ENCODE peak calls at places on chromosomes 13 and 19, in seven cellular contexts. One of them, this sample, is unnamed. For H3K9me3, the result is how much of the 10 kb centered on the place peaks cover.

GRCh38 chr19:31214086-31214485 is 135.2 kb downstream of the TSHZ3 start:
- DNase-seq in keratinocyte: peak
- DNase-seq in endodermal cell: no peak
- DNase-seq in heart right ventricle: peak
- DNase-seq in HCT116: no peak
- DNase-seq in sigmoid colon: peak
- DNase-seq in tibial artery: peak
- DNase-seq in this sample: peak

GRCh38 chr13:21637296-21637695 is 33.3 kb upstream of the MICU2 start:
- DNase-seq in sigmoid colon: no peak
- DNase-seq in HCT116: peak
- DNase-seq in tibial artery: no peak
- DNase-seq in endodermal cell: no peak
- DNase-seq in heart right ventricle: no peak
- DNase-seq in keratinocyte: peak
- DNase-seq in this sample: peak

GRCh38 chr13:39809466-39809865 is 154.0 kb downstream of the COG6 start:
- DNase-seq in HCT116: no peak
- DNase-seq in heart right ventricle: no peak
- DNase-seq in endodermal cell: no peak
- DNase-seq in tibial artery: no peak
- DNase-seq in keratinocyte: no peak
- DNase-seq in sigmoid colon: no peak
- DNase-seq in this sample: no peak

GRCh38 chr13:29689548-29689947 is 94.1 kb upstream of the SLC7A1 start:
- DNase-seq in endodermal cell: no peak
- DNase-seq in tibial artery: no peak
- DNase-seq in sigmoid colon: no peak
- DNase-seq in HCT116: no peak
- DNase-seq in heart right ventricle: no peak
- DNase-seq in keratinocyte: no peak
- DNase-seq in this sample: no peak

GRCh38 chr13:111115841-111116500 is 861 bp downstream of the ARHGEF7 start:
- DNase-seq in sigmoid colon: no peak
- DNase-seq in tibial artery: peak
- DNase-seq in HCT116: no peak
- DNase-seq in heart right ventricle: peak
- DNase-seq in keratinocyte: no peak
- DNase-seq in endodermal cell: peak
- DNase-seq in this sample: no peak

GRCh38 chr19:40214936-40215335 is 3.2 kb downstream of the TTC9B start:
- DNase-seq in heart right ventricle: no peak
- DNase-seq in keratinocyte: no peak
- DNase-seq in HCT116: no peak
- DNase-seq in endodermal cell: no peak
- DNase-seq in sigmoid colon: no peak
- DNase-seq in tibial artery: no peak
- DNase-seq in this sample: no peak

GRCh38 chr13:75637101-75637774 is 1.1 kb downstream of the LMO7 start:
- DNase-seq in heart right ventricle: no peak
- DNase-seq in HCT116: no peak
- DNase-seq in keratinocyte: no peak
- DNase-seq in sigmoid colon: no peak
- DNase-seq in endodermal cell: peak
- DNase-seq in tibial artery: no peak
- DNase-seq in this sample: no peak

GRCh38 chr13:111298214-111298975 is 22.0 kb upstream of the TEX29 start:
- DNase-seq in keratinocyte: no peak
- DNase-seq in HCT116: no peak
- DNase-seq in heart right ventricle: no peak
- DNase-seq in tibial artery: no peak
- DNase-seq in sigmoid colon: no peak
- DNase-seq in endodermal cell: no peak
- DNase-seq in this sample: peak

GRCh38 chr19:21117041-21117907 is 24.6 kb upstream of the ZNF431 start:
- DNase-seq in HCT116: no peak
- DNase-seq in endodermal cell: no peak
- DNase-seq in sigmoid colon: no peak
- DNase-seq in tibial artery: no peak
- DNase-seq in keratinocyte: no peak
- DNase-seq in heart right ventricle: no peak
- DNase-seq in this sample: no peak

DNA sequence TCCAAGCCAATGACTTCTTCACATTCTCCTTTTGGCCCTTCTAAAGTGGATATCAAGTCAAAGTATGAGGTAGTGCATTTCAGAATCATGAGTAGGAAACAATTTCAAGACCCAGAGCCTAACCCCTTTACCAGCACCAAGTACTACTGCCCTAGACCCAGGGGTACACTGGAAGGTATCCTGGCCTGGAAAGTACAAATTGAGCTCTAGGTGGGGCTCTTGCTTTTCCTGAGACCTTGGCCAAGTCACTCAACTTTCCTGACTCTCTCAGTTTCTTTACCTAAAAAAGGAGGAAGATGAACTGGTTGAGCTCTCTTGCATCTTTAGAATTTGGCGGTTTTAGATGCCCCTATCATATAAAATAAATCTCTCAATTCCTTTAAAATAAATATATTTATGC is 204.7 kb downstream of the FGF14 start:
- DNase-seq in tibial artery: no peak
- DNase-seq in endodermal cell: peak
- DNase-seq in sigmoid colon: no peak
- DNase-seq in heart right ventricle: no peak
- DNase-seq in keratinocyte: no peak
- DNase-seq in HCT116: no peak
- DNase-seq in this sample: no peak
- TF ChIP-seq CTCF in tibial artery: no peak
- TF ChIP-seq CTCF in endodermal cell: peak
- TF ChIP-seq CTCF in sigmoid colon: no peak
- TF ChIP-seq CTCF in heart right ventricle: peak
- TF ChIP-seq CTCF in keratinocyte: peak
- TF ChIP-seq CTCF in HCT116: no peak
- TF ChIP-seq CTCF in this sample: no peak

DNA sequence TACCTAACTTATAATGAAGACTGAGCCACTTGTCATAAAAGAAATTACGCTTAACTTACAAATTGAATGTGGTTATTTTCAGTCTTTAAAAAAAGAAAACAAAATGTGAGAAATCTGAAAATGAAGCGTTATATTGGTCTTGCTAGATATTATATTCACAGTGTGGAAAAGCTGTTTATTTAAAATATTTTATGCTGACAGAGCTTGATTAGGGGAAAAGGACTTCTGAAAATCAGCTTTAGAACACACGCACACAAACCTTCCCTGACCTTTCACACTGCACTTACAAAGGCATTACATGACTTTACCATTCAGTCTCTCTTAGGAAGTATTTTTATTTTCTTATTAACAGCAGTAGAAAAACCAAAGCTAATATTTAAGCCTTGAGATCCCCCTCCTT is 461.5 kb downstream of the DIAPH3 start:
- DNase-seq in HCT116: no peak
- DNase-seq in sigmoid colon: no peak
- DNase-seq in keratinocyte: no peak
- DNase-seq in tibial artery: no peak
- DNase-seq in endodermal cell: no peak
- DNase-seq in heart right ventricle: no peak
- DNase-seq in this sample: no peak
- H3K27ac ChIP-seq in HCT116: no peak
- H3K27ac ChIP-seq in sigmoid colon: no peak
- H3K27ac ChIP-seq in keratinocyte: no peak
- H3K27ac ChIP-seq in tibial artery: no peak
- H3K27ac ChIP-seq in endodermal cell: no peak
- H3K27ac ChIP-seq in heart right ventricle: no peak
- H3K27ac ChIP-seq in this sample: no peak

GRCh38 chr19:56760842-56761241 is 79.7 kb downstream of the PEG3 start:
- DNase-seq in sigmoid colon: no peak
- DNase-seq in HCT116: no peak
- DNase-seq in heart right ventricle: no peak
- DNase-seq in tibial artery: no peak
- DNase-seq in endodermal cell: no peak
- DNase-seq in keratinocyte: no peak
- DNase-seq in this sample: peak
- H3K9me3 ChIP-seq in sigmoid colon: under half
- H3K9me3 ChIP-seq in HCT116: under half
- H3K9me3 ChIP-seq in heart right ventricle: under half
- H3K9me3 ChIP-seq in tibial artery: under half
- H3K9me3 ChIP-seq in endodermal cell: half or more
- H3K9me3 ChIP-seq in keratinocyte: under half
- H3K9me3 ChIP-seq in this sample: under half

GRCh38 chr13:20295956-20296355 is 63.8 kb upstream of the GJB6 start:
- DNase-seq in heart right ventricle: no peak
- DNase-seq in HCT116: no peak
- DNase-seq in keratinocyte: no peak
- DNase-seq in tibial artery: no peak
- DNase-seq in endodermal cell: no peak
- DNase-seq in sigmoid colon: no peak
- DNase-seq in this sample: no peak

GRCh38 chr13:20297181-20297580 is 65.1 kb upstream of the GJB6 start:
- DNase-seq in sigmoid colon: no peak
- DNase-seq in endodermal cell: no peak
- DNase-seq in heart right ventricle: no peak
- DNase-seq in tibial artery: no peak
- DNase-seq in HCT116: no peak
- DNase-seq in keratinocyte: no peak
- DNase-seq in this sample: no peak

GRCh38 chr13:20291037-20291436 is 58.9 kb upstream of the GJB6 start:
- DNase-seq in endodermal cell: no peak
- DNase-seq in HCT116: no peak
- DNase-seq in tibial artery: no peak
- DNase-seq in keratinocyte: no peak
- DNase-seq in sigmoid colon: no peak
- DNase-seq in heart right ventricle: no peak
- DNase-seq in this sample: no peak

GRCh38 chr13:20291675-20292074 is 59.6 kb upstream of the GJB6 start:
- DNase-seq in HCT116: no peak
- DNase-seq in endodermal cell: no peak
- DNase-seq in sigmoid colon: no peak
- DNase-seq in keratinocyte: no peak
- DNase-seq in tibial artery: no peak
- DNase-seq in heart right ventricle: no peak
- DNase-seq in this sample: no peak

DNA sequence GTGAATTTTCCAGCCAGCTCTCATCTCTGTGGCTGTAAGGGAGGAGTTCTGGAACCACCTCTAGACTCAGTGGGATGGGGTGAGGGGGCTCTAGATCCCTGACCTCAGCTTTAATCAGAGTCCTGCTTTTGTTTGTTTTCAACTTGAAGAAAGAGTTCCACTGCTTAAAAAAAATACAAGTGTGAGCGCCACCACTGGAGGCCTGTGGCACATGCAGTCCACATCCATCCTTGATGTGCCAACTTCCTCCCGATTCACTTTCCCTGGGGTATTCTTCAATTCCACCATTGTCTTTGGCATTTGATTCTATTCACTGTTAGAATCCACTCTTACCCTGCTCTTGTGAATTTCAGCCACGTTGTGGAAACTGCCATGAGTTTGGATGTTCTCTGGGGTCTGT is 62.4 kb upstream of the GJB6 start:
- DNase-seq in sigmoid colon: no peak
- DNase-seq in endodermal cell: peak
- DNase-seq in heart right ventricle: no peak
- DNase-seq in tibial artery: no peak
- DNase-seq in HCT116: peak
- DNase-seq in keratinocyte: no peak
- DNase-seq in this sample: no peak
- TF ChIP-seq CTCF in sigmoid colon: no peak
- TF ChIP-seq CTCF in endodermal cell: peak
- TF ChIP-seq CTCF in heart right ventricle: no peak
- TF ChIP-seq CTCF in tibial artery: no peak
- TF ChIP-seq CTCF in HCT116: no peak
- TF ChIP-seq CTCF in keratinocyte: peak
- TF ChIP-seq CTCF in this sample: no peak